ENCODE peak calls at places on chromosome 1, in five cellular contexts. V, C, N, K and L are unnamed samples.
A peak's percentile ranks its signal among the peaks of the same experiment; 100 is the strongest.

GRCh38 chr1:22208265-22208972 is 65.5 kb upstream of the WNT4 start:
- DNase-seq in V (no peak), C (no peak), N (no peak), K (no peak), L (no peak)

GRCh38 chr1:19179597-19180271 is 30.3 kb downstream of the UBR4 start:
- DNase-seq in V (no peak), C (no peak), N (peak; percentile 16), K (no peak), L (no peak)

GRCh38 chr1:89525169-89525855 is 683 bp downstream of the LRRC8B start:
- DNase-seq in V (no peak), C (peak; percentile 71), N (no peak), K (peak; percentile 59), L (no peak)

GRCh38 chr1:85278853-85279314 is 2.5 kb upstream of the BCL10 start:
- DNase-seq in V (peak; percentile 92), C (peak; percentile 86), N (peak; percentile 62), K (peak; percentile 83), L (no peak)

GRCh38 chr1:59150537-59151386 is 146.1 kb upstream of the FGGY start:
- DNase-seq in V (peak; percentile 98), C (peak; percentile 46), N (peak; percentile 92), K (peak; percentile 98), L (peak; percentile 97)

GRCh38 chr1:35287807-35288640 is 19.5 kb downstream of the ZMYM4 start:
- DNase-seq in V (no peak), C (no peak), N (peak; percentile 20), K (peak; percentile 56), L (no peak)

GRCh38 chr1:66152034-66152433 is 359.3 kb downstream of the PDE4B start:
- DNase-seq in V (no peak), C (no peak), N (no peak), K (no peak), L (no peak)

GRCh38 chr1:160550572-160551034 is 27.5 kb upstream of the SLAMF6 start:
- DNase-seq in V (no peak), C (no peak), N (no peak), K (no peak), L (no peak)

GRCh38 chr1:160951443-160952128 is 3.0 kb downstream of the ITLN2 start:
- DNase-seq in V (no peak), C (peak; percentile 74), N (no peak), K (peak; percentile 70), L (peak; percentile 3)

GRCh38 chr1:214155987-214156567 is 124.9 kb upstream of the SMYD2 start:
- DNase-seq in V (no peak), C (no peak), N (no peak), K (no peak), L (no peak)